ENCODE peak calls at places on chromosomes 2 and 18, in six cellular contexts. V is GM20000; P is CD8-positive, alpha-beta T cell; T is upper lobe of right lung; S is nephron progenitor cell; C is GM06990. O is an unnamed sample.

GRCh38 chr2:197958592-197958991 is 154.2 kb downstream of the PLCL1 start:
- DNase-seq in S (no peak), P (no peak), C (no peak), T (no peak), V (no peak), O (no peak)

GRCh38 chr2:169933124-169933711 is 106.0 kb downstream of the UBR3 start:
- DNase-seq in P (no peak), V (peak; percentile 22), S (no peak), T (no peak), C (no peak), O (peak; percentile 40)

GRCh38 chr2:16319425-16320245 is 346.0 kb downstream of the CYRIA start:
- DNase-seq in T (no peak), C (no peak), S (peak; percentile 35), P (no peak), V (no peak), O (no peak)

GRCh38 chr2:28956415-28956826 is 24.7 kb upstream of the TOGARAM2 start:
- DNase-seq in P (peak; percentile 66), V (peak; percentile 48), S (peak; percentile 60), T (no peak), C (no peak), O (peak; percentile 59)

GRCh38 chr18:22514655-22515054 is 96.9 kb upstream of the CTAGE1 start:
- DNase-seq in T (no peak), S (no peak), C (no peak), P (no peak), V (no peak), O (no peak)

GRCh38 chr2:239958366-239958765 is 66.8 kb downstream of the NDUFA10 start:
- DNase-seq in P (no peak), V (no peak), T (no peak), C (no peak), S (no peak), O (no peak)

GRCh38 chr2:240030379-240031094 is at the start of gene OR6B2:
- DNase-seq in C (no peak), V (no peak), T (no peak), P (no peak), S (no peak), O (no peak)

GRCh38 chr2:227052879-227053278 is 111.1 kb downstream of the COL4A4 start:
- DNase-seq in P (no peak), V (no peak), S (no peak), C (no peak), T (no peak), O (no peak)

GRCh38 chr18:46213295-46213694 is 109.1 kb downstream of the HAUS1 start:
- DNase-seq in S (no peak), P (no peak), V (peak; percentile 46), T (no peak), C (no peak), O (peak; percentile 41)

GRCh38 chr18:45684341-45685115 is 39.5 kb upstream of the SLC14A1 start:
- DNase-seq in V (no peak), T (no peak), P (no peak), S (no peak), C (no peak), O (no peak)

GRCh38 chr2:39488450-39488849 is 51.4 kb upstream of the MAP4K3 start:
- DNase-seq in S (no peak), V (no peak), P (no peak), T (no peak), C (no peak), O (no peak)

GRCh38 chr2:239085201-239085992 is 237.5 kb downstream of the TWIST2 start:
- DNase-seq in C (no peak), V (no peak), S (no peak), P (no peak), T (no peak), O (no peak)

GRCh38 chr2:199716807-199717586 is 134.0 kb downstream of the FTCDNL1 start:
- DNase-seq in P (no peak), S (peak; percentile 16), C (no peak), V (no peak), T (no peak), O (no peak)

GRCh38 chr2:141925511-141925910 is 205.3 kb downstream of the LRP1B start:
- DNase-seq in S (no peak), C (no peak), T (no peak), V (no peak), P (no peak), O (no peak)

GRCh38 chr18:28050561-28050960 is 126.4 kb downstream of the CDH2 start:
- DNase-seq in C (no peak), T (no peak), P (no peak), S (no peak), V (no peak), O (no peak)

GRCh38 chr18:62989195-62989594 is 273.9 kb downstream of the PHLPP1 start:
- DNase-seq in P (no peak), C (no peak), S (no peak), T (no peak), V (no peak), O (no peak)

GRCh38 chr18:36043153-36043552 is 24.2 kb downstream of the RPRD1A start:
- DNase-seq in P (no peak), T (no peak), C (no peak), V (no peak), S (no peak), O (no peak)

GRCh38 chr2:1140389-1141003 is 189.8 kb downstream of the SNTG2 start:
- DNase-seq in C (peak; percentile 24), V (peak; percentile 60), S (peak; percentile 70), T (no peak), P (peak; percentile 74), O (peak; percentile 53)

GRCh38 chr18:3982541-3982940 is 472.6 kb downstream of the DLGAP1 start:
- DNase-seq in S (no peak), P (no peak), V (no peak), T (no peak), C (no peak), O (no peak)

GRCh38 chr18:3984163-3984757 is 470.8 kb downstream of the DLGAP1 start:
- DNase-seq in C (no peak), S (no peak), T (no peak), V (no peak), P (no peak), O (no peak)

GRCh38 chr18:3985030-3985429 is 470.1 kb downstream of the DLGAP1 start:
- DNase-seq in P (no peak), C (no peak), S (no peak), T (no peak), V (no peak), O (no peak)

GRCh38 chr18:3985664-3986063 is 469.4 kb downstream of the DLGAP1 start:
- DNase-seq in S (no peak), P (no peak), V (no peak), T (no peak), C (no peak), O (no peak)

DNA sequence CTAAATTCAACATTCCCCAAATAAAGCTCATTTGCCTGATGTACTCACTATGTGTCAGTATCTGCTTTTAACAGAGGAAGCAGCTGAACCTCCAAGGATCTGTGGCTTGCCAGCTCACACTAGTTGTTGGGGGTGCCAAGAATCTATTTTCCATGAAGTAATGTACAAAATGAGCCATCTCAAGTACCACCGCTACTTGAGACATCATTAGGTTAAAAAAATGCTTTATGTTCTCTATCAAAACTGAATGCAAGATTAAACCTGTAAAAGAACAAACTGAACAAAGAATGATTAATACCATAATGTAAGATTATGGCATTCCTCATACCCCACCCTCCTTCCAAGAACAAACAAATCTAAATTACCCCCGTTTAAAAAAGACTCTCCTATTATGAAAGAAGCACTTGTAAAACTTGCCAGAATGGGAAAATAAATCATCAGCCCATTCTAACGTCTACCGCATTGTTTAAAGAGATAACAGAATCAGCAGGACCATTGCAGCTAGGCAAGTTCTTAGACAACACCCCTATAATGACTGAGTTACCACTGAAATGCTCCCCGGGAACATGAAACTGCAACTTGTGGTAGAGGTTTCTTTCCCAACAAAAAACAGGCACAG is 471.6 kb downstream of the DLGAP1 start:
- DNase-seq in S (no peak), T (no peak), V (no peak), C (no peak), P (no peak), O (no peak)
- TF ChIP-seq CTCF in S (no peak), T (no peak), V (no peak), C (no peak), P (no peak), O (no peak)

DNA sequence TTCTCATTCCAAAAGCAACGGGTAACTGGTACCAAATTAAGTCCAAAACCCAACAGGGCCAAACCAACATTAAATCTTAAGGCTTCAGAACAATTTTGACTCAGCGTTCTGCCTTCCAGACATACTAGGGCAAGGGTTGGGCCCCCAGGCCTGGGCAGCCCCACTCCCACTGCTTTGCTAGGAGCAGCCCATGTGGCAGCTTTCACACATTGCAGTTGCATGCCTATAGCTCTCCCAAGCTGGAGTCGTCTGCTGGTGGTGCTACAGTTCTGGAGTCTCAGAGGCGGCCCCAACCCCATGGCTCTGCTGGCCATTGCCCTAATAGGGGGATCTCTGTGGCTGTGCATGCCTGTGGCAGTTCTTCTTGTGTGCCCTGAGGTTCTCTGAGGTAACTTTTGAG is 37.6 kb upstream of the CD226 start:
- DNase-seq in C (no peak), S (no peak), V (no peak), P (no peak), T (no peak), O (no peak)
- TF ChIP-seq CTCF in C (no peak), S (no peak), V (no peak), P (no peak), T (no peak), O (no peak)

GRCh38 chr2:202060218-202060617 is 12.8 kb upstream of the KIAA2012 start:
- DNase-seq in C (no peak), V (no peak), S (no peak), T (no peak), P (no peak), O (no peak)

GRCh38 chr2:202051499-202052161 is 18.0 kb downstream of the FZD7 start:
- DNase-seq in T (no peak), S (no peak), C (no peak), V (no peak), P (no peak), O (no peak)

GRCh38 chr2:202054716-202055115 is 18.3 kb upstream of the KIAA2012 start:
- DNase-seq in T (no peak), V (no peak), P (no peak), C (no peak), S (no peak), O (no peak)

GRCh38 chr2:202052235-202052634 is 18.6 kb downstream of the FZD7 start:
- DNase-seq in C (no peak), S (no peak), P (no peak), T (no peak), V (no peak), O (no peak)

GRCh38 chr2:202056611-202057010 is 16.4 kb upstream of the KIAA2012 start:
- DNase-seq in T (no peak), V (no peak), P (no peak), C (no peak), S (no peak), O (no peak)
- TF ChIP-seq CTCF in T (peak; percentile 28), V (no peak), P (no peak), C (peak; percentile 31), S (no peak), O (no peak)

DNA sequence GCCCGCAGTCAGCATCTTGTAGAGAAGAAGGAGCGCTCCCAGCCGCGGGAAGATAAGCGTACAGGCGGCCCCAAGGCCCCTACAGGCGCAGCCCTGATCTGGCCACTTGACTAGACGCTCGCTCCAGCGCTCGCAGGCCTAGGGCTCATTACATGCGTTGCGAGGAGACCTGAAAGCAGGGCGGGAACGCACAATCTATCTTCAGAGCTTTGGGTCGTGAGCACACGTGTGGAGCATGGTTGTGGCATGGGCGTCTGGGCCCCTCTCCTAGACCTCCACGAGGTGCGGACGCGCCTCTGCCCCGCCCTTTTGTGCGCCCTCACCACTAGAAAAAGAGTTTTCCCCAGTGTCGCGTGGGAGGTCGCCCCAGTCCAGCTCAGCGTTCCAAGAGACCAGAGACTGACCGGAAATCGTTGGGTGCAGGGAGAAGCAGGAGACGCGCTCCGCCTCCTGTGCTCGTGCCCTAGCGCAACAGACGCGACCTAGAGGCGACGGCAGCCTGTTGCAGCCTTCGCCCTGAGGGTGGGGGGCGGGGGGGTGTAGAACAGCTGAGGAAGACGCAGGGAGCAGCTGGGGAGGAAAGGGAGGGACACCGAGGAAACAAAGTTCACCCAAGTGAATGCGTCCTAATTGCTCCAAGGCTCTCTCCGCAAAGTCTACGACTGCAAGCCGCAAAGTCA is 12.6 kb downstream of the NR4A2 start:
- DNase-seq in S (no peak), C (no peak), V (no peak), T (peak; percentile 82), P (no peak), O (peak; percentile 28)
- TF ChIP-seq CTCF in S (no peak), C (no peak), V (peak; percentile 9), T (peak; percentile 25), P (no peak), O (no peak)

O was measured in GM13976.